ENCODE peak calls at places on chromosome 17, in four cellular contexts. V is H1, B is K562, U is HepG2. P is an unnamed sample.

GRCh38 chr17:79699386-79700036 is 31.2 kb upstream of the ENPP7 start:
- DNase-seq in V (no peak), B (peak), U (no peak), P (no peak)

GRCh38 chr17:14298221-14298994 is 2.5 kb upstream of the HS3ST3B1 start:
- DNase-seq in V (peak), U (no peak), B (no peak), P (no peak)

GRCh38 chr17:58032691-58033415 is 25.8 kb upstream of the SRSF1 start:
- DNase-seq in B (no peak), U (no peak), V (no peak), P (no peak)

GRCh38 chr17:45940826-45941225 is 46.5 kb downstream of the MAPT start:
- DNase-seq in V (no peak), U (no peak), B (no peak), P (no peak)

GRCh38 chr17:49012893-49013255 is 15.7 kb downstream of the IGF2BP1 start:
- DNase-seq in V (no peak), B (no peak), U (no peak), P (no peak)

GRCh38 chr17:11144358-11145233 is 96.4 kb upstream of the SHISA6 start:
- DNase-seq in B (peak), U (peak), V (peak), P (peak)

GRCh38 chr17:34562387-34562786 is 17.0 kb upstream of the TMEM132E start:
- DNase-seq in B (peak), U (no peak), V (no peak), P (peak)

GRCh38 chr17:2075336-2076056 is 20.6 kb downstream of the HIC1 start:
- DNase-seq in V (no peak), B (no peak), U (no peak), P (no peak)

GRCh38 chr17:794876-795275 is 12.7 kb downstream of the MRM3 start:
- DNase-seq in B (peak), U (peak), V (peak), P (peak)

GRCh38 chr17:45345554-45346254 is 28.9 kb upstream of the MAP3K14 start:
- DNase-seq in V (no peak), B (peak), U (no peak), P (peak)

GRCh38 chr17:34225046-34225445 is 30.0 kb upstream of the CCL2 start:
- DNase-seq in U (no peak), V (no peak), B (no peak), P (no peak)

GRCh38 chr17:334974-335481 is 17.6 kb downstream of the RPH3AL start:
- DNase-seq in V (no peak), B (no peak), U (no peak), P (no peak)

DNA sequence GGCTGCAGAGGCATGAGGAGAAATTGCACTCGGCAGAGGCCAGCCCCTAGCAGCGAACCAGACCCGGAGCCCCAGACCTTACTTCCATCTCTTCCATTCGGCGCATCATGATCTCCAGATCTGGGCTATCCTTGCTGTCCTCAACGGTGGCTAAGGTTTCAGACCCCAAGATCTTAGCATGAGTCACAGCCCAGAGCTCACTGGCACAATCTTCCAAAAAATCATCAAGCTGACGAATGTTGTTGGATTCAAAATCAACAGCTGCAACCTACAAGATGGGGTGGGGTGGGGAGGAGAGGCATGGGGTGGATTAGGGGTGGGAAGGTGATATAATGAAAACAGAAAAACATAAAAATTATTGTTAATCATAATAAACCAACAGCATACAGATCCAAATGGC is 39.7 kb upstream of the PITPNM3 start:
- DNase-seq in U (no peak), V (no peak), B (no peak), P (no peak)
- TF ChIP-seq RNF2 in U (no peak), V (no peak), B (no peak), P (no peak)

GRCh38 chr17:55742272-55743102 is 8.4 kb upstream of the PCTP start:
- DNase-seq in U (peak), B (no peak), V (no peak), P (no peak)

GRCh38 chr17:55745258-55745657 is 5.6 kb upstream of the PCTP start:
- DNase-seq in B (no peak), U (no peak), V (no peak), P (no peak)

GRCh38 chr17:55740515-55741352 is 10.1 kb upstream of the PCTP start:
- DNase-seq in V (no peak), B (peak), U (no peak), P (no peak)

GRCh38 chr17:55741353-55741700 is 9.5 kb upstream of the PCTP start:
- DNase-seq in U (no peak), V (no peak), B (no peak), P (no peak)

DNA sequence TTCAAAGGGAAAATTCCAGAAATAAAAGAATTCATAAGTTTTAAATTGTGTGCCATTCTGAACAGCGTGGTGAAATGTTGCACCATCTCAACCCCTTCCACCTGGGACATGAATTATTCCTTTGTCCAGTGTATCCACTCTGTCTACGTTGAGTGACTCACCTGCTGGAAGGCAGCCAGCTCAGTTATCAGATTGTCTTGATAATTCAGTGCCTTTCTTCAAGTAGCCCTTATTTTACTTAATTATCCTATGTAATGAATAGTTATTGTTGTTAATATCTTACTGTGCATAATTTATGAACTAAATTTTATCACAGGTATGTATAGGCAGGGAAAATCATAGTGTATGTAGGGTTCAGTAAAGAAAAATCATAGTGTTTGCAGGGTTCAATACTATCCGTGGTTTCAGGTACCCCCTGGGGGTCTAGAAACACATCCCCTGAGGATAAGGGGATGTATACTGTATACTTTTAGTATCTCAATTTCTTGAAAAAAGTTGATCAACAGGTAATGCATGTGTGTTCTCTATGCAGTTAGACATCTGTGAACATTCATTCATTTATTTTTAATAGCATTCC is 7.7 kb upstream of the PCTP start:
- DNase-seq in B (no peak), V (no peak), U (peak), P (peak)
- TF ChIP-seq EP300 in B (peak), V (no peak), U (no peak), P (no peak)

GRCh38 chr17:73658821-73659220 is 14.6 kb upstream of the SDK2 start:
- DNase-seq in B (no peak), V (no peak), U (no peak), P (no peak)

GRCh38 chr17:73653810-73654209 is 9.6 kb upstream of the SDK2 start:
- DNase-seq in U (no peak), B (no peak), V (no peak), P (no peak)

GRCh38 chr17:73652886-73653480 is 8.7 kb upstream of the SDK2 start:
- DNase-seq in U (no peak), V (no peak), B (no peak), P (no peak)

GRCh38 chr17:73654241-73654640 is 10.0 kb upstream of the SDK2 start:
- DNase-seq in U (no peak), B (no peak), V (no peak), P (no peak)

DNA sequence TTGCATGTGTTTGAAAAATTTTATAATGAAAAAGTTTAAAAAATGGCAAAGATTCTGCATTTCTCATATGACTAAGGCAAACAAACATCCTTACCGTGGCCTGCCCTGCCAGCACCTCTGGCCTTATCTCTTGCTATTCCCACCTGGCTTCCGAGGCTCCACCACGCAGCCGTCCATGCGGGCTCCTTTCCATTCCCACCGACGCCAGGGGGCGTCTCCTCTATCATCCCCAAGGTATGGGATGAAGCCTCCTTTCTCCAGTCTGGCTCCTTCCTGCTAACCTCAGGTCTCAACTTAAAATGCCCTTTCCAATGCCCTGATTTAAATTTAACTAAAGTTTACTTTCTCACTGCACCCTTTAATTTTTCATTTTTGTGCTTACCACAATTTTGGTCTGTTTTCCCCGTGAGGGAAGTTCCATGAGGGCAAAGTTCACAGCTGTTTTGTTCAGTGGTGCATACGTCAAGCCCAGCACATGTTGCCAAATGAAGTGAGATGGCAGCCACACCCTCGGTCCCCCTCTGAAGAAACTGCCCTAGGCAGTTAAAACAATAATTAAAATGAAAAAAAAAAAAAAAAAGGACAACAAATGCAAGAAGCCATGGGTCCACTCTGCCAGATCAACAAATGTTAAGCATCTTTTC is 13.3 kb upstream of the SDK2 start:
- DNase-seq in V (peak), U (peak), B (peak), P (peak)
- TF ChIP-seq HDAC2 in V (no peak), U (no peak), B (no peak), P (no peak)

DNA sequence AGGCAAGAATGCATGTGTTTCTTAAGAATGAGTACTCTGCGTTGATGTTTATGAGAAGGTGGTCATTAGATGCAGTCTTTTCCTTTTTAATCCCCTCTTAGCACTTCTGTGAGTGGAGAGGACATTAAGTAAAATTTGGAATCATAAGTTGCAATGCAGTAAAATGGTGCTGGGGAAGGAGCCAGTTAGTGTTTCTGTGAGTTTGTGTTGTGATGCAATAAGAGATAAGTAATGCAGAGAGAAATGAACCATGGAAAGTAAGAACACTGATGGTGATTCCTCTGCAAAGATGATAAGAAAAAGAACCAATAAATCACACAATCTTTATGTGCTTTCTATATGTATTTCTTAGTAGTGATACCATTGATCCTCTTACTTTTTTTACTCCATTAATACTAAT is 20.0 kb downstream of the ABHD15 start:
- DNase-seq in B (no peak), V (no peak), U (no peak), P (no peak)
- TF ChIP-seq RNF2 in B (no peak), V (no peak), U (no peak), P (no peak)

GRCh38 chr17:72466199-72466598 is 345.4 kb downstream of the SOX9 start:
- DNase-seq in U (peak), V (no peak), B (no peak), P (peak)
- TF ChIP-seq EP300 in U (no peak), V (no peak), B (no peak), P (peak)

DNA sequence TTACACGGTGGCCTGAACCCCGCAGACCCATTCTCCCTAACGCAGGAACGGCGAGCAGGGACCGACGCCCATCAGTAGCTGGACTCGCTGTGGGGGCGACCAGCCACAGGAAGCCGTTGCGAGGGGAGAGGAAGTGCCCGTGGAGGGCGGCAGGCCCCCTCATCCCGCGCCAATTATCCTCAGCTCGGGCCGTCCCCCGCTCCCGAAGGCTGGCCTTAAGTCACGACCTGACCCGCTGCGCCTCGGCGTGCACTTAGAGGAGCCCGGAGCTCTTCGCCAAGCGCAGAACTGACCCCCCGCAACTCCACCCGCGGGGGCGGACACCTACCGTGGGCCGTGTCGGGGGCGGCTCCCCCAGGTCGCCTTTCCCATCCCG is 401 bp downstream of the ARL16 start:
- DNase-seq in V (no peak), B (no peak), U (no peak), P (no peak)
- TF ChIP-seq HDAC2 in V (no peak), B (no peak), U (no peak), P (no peak)

DNA sequence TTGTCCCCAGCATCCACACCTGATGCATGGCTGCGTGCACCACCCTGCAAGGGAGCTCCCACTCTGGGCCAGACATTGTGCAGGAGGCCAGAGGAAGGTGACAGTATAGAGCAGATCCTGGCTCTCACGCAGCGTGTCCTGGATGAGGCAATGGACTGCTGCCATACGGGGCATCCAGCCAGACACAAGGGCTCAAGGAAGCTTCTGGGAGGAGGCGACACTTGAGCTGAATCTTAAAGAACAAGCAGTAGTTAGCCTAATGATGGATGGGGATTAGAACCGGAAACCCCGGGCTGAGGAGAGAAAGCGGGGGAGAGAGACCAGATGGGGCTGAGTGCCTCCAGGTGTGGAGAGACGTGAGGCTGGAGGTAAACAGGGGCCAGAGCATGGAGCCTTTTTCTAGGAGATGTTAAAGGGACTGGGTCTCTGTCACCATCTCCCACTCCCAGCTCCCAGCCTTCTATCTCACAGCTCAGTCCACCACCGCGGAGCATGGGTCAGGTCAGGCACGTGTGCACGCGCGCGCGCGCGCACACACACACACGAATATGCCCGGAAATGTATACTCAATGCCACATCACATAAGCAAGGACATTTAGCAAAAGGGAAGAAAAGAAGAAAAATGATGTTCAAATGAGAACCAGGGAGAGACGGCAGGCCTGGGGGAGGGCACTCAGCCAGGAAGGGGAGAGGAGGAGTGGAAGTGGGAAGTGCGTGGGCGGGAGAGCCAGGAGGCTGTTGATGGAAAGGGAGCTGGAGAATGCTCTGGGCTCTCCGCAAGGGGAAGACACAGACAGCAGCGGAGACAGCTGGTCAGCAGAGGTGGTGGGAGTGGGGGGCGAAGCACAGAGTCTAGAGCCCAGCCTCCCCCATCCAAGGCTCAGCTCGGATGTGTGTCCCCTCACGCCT is 46.2 kb downstream of the CCDC42 start:
- DNase-seq in B (peak), V (no peak), U (no peak), P (no peak)
- TF ChIP-seq RNF2 in B (no peak), V (no peak), U (no peak), P (no peak)